ENCODE peak calls at places on chromosomes 5 and 9, in four cellular contexts. Y, Z, W and H are unnamed samples.

GRCh38 chr9:35254237-35254636 is 92.4 kb downstream of the UNC13B start:
- DNase-seq in Z (no peak), Y (no peak), W (no peak), H (no peak)

GRCh38 chr5:99621772-99622681 is 693.2 kb upstream of the CHD1 start:
- DNase-seq in Y (no peak), W (no peak), Z (no peak), H (no peak)

GRCh38 chr9:91427873-91428272 is 4.2 kb upstream of the NFIL3 start:
- DNase-seq in Z (peak), W (no peak), Y (no peak), H (peak)

GRCh38 chr5:175247146-175247545 is 196.8 kb downstream of the DRD1 start:
- DNase-seq in W (no peak), Z (no peak), Y (no peak), H (no peak)

GRCh38 chr5:19853616-19854240 is 134.3 kb downstream of the CDH18 start:
- DNase-seq in W (no peak), Y (no peak), Z (peak), H (peak)

GRCh38 chr5:68419101-68419636 is 203.6 kb downstream of the PIK3R1 start:
- DNase-seq in Z (no peak), W (no peak), Y (no peak), H (no peak)

GRCh38 chr9:98357921-98358535 is 102.6 kb upstream of the TBC1D2 start:
- DNase-seq in W (no peak), Y (no peak), Z (no peak), H (peak)

GRCh38 chr9:133063500-133064231 is 1.9 kb downstream of the CEL start:
- DNase-seq in Z (no peak), Y (no peak), W (peak), H (no peak)

GRCh38 chr9:70639853-70640814 is 225.7 kb upstream of the KLF9 start:
- DNase-seq in Z (peak), W (no peak), Y (no peak), H (peak)

GRCh38 chr5:88602584-88602983 is 280.4 kb downstream of the MEF2C start:
- DNase-seq in Y (no peak), Z (peak), W (peak), H (no peak)

GRCh38 chr9:5793812-5794211 is 39.1 kb downstream of the ERMP1 start:
- DNase-seq in W (no peak), Y (no peak), Z (peak), H (no peak)

GRCh38 chr9:5790923-5791322 is 42.0 kb downstream of the ERMP1 start:
- DNase-seq in Y (no peak), W (no peak), Z (no peak), H (peak)

GRCh38 chr9:5787759-5788329 is 45.1 kb downstream of the ERMP1 start:
- DNase-seq in Z (no peak), W (no peak), Y (no peak), H (no peak)

GRCh38 chr9:5789489-5789888 is 43.4 kb downstream of the ERMP1 start:
- DNase-seq in W (no peak), Y (no peak), Z (no peak), H (no peak)

GRCh38 chr9:5791870-5792269 is 41.0 kb downstream of the ERMP1 start:
- DNase-seq in Z (no peak), Y (no peak), W (no peak), H (no peak)
- H3K4me3 ChIP-seq in Z (no peak), Y (no peak), W (no peak), H (no peak)

GRCh38 chr9:976805-977360 is 428 bp downstream of the DMRT3 start:
- DNase-seq in Y (no peak), W (no peak), Z (peak), H (no peak)

GRCh38 chr9:974993-975739 is 1.3 kb upstream of the DMRT3 start:
- DNase-seq in Y (no peak), Z (no peak), W (no peak), H (no peak)

GRCh38 chr9:976258-976804 is at the start of gene DMRT3:
- DNase-seq in Y (no peak), W (no peak), Z (peak), H (no peak)

GRCh38 chr9:974064-974992 is 2.1 kb upstream of the DMRT3 start:
- DNase-seq in Z (no peak), Y (no peak), W (no peak), H (no peak)

GRCh38 chr9:975740-976257 is 656 bp upstream of the DMRT3 start:
- DNase-seq in W (no peak), Y (no peak), Z (no peak), H (no peak)
- H3K4me3 ChIP-seq in W (no peak), Y (no peak), Z (no peak), H (no peak)

DNA sequence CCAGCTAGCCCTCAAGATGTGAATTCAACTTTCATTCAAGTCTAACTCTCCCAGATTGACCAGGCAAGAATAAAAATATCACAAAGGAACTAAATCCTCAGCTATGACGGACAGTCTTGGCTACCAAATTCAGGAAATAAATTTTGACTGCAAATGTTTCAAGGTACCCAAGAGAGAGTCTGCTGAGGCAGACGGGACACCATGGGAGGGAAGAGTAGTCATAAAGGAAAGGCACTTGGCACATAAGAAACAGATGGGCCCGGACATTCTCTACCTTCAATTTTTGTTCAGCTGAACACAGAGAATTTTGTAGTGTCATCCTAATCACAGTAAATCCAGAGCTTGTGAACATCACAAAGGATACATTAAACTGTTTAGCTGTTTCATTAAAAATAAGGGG is 390.0 kb downstream of the DTWD2 start:
- DNase-seq in Z (no peak), W (no peak), Y (no peak), H (no peak)
- H3K4me3 ChIP-seq in Z (no peak), W (no peak), Y (no peak), H (no peak)

GRCh38 chr5:14449052-14449661 is 132.4 kb upstream of the OTULINL start:
- DNase-seq in Z (no peak), Y (no peak), W (no peak), H (peak)
- H3K4me3 ChIP-seq in Z (no peak), Y (no peak), W (no peak), H (no peak)

DNA sequence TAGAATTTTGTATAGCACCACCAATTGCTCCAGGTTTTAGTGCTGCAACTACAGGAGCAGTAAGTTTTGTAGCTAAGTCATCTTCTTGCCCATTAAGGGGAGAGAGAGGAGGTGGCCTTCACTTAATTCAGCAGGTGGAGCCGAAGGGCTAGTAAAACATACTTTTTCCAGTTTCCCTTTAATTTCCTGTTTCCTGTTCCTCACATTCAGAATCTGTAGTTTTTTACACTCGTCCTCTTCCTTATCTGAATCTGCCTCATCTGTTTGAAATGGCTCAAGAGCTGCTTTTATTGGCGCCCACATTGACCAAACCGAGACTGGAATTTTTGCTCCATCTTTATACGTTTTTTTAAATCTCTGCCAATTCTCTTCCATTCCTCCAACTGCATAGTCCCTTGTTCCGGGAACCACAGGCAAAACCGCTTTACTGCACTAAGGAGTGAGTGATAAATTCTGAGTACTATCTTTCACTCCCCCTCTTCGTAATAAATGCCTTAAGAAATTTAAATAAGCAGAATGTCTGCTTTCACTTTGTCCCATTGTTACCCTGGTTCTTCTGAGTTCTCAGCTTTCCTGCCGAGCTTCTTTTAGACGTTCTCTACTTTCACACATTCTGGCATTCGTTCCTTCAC is 133.9 kb downstream of the DROSHA start:
- DNase-seq in W (no peak), Z (no peak), Y (no peak), H (peak)
- H3K4me3 ChIP-seq in W (no peak), Z (no peak), Y (no peak), H (no peak)

DNA sequence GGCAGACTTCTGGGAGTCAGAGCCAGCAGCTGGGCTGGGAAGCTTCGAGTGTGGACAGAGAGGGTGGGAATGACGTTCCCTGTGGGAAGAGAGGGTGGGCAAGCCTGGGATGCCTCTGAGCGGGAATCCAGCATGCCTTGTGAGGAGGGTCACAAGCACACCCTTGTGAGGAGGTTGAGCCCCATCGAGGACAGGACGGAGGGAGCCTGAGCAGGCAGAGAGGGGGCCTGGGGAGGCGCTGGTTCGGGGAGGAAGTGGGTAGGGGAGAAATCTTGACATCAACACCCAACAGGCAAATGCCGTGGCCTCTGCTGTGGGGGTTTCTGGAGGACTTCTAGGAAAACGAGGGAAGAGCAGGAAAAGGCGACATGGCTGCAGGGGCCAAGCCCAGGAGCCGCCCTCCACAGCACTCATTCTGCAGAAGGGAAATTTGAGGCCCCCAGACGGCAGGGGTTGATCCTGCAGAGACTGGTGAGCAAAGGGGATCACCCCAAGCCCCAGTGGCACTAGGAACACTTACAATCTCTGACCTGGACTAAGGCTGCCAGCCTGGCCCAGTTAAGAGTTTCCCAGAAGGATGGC is 1.1 kb upstream of the IL13 start:
- DNase-seq in Z (no peak), W (no peak), Y (no peak), H (no peak)
- H3K4me3 ChIP-seq in Z (no peak), W (no peak), Y (peak), H (no peak)

GRCh38 chr5:149423287-149424268 is 44.5 kb upstream of the IL17B start:
- DNase-seq in Y (no peak), Z (no peak), W (peak), H (peak)
- H3K4me3 ChIP-seq in Y (no peak), Z (no peak), W (no peak), H (no peak)

GRCh38 chr9:21030389-21031035 is 928 bp downstream of the HACD4 start:
- DNase-seq in W (no peak), Y (no peak), Z (no peak), H (peak)
- H3K4me3 ChIP-seq in W (peak), Y (peak), Z (no peak), H (no peak)